ENCODE peak calls at places on chromosomes 6 and 20, in four cellular contexts. X is ACHN, F is ecto neural progenitor cell, E is Caki2. H is an unnamed sample.

GRCh38 chr6:50264995-50265571 is 215.4 kb upstream of the DEFB112 start:
- DNase-seq in X (peak), E (peak), F (no peak), H (no peak)

GRCh38 chr6:148700713-148701392 is 46.0 kb upstream of the UST start:
- DNase-seq in X (peak), F (no peak), E (no peak), H (no peak)

GRCh38 chr6:146169872-146170271 is 141.0 kb downstream of the GRM1 start:
- DNase-seq in X (no peak), F (no peak), E (no peak), H (no peak)

GRCh38 chr20:12287575-12287974 is 369.9 kb downstream of the BTBD3 start:
- DNase-seq in X (no peak), E (peak), F (no peak), H (no peak)

GRCh38 chr6:146315321-146316254 is 228.0 kb upstream of the RAB32 start:
- DNase-seq in F (no peak), X (no peak), E (no peak), H (no peak)

GRCh38 chr6:4345543-4345942 is 210.2 kb upstream of the ECI2 start:
- DNase-seq in E (no peak), F (no peak), X (no peak), H (no peak)

GRCh38 chr6:166165558-166166313 is 1.9 kb downstream of the TBXT start:
- DNase-seq in E (no peak), X (no peak), F (no peak), H (no peak)

GRCh38 chr20:62617711-62618483 is 24.4 kb upstream of the SLCO4A1 start:
- DNase-seq in F (no peak), X (no peak), E (peak), H (no peak)

GRCh38 chr20:54995021-54995420 is 519.6 kb downstream of the DOK5 start:
- DNase-seq in F (no peak), E (no peak), X (no peak), H (no peak)

H was measured in A549.